ENCODE peak calls at places on chromosomes 11 and 22, in nine cellular contexts. B is body of pancreas, J is prostate gland, W is breast epithelium, P is adrenal gland, X is A549, Y is right lobe of liver, U is transverse colon, D is erythroblast. L is an unnamed sample.

GRCh38 chr11:12281571-12282478 is 95.5 kb upstream of the PARVA start:
- DNase-seq in D (peak; percentile 88), W (peak; percentile 91), B (peak; percentile 90), Y (peak; percentile 81), P (peak; percentile 78), U (peak; percentile 87), J (peak; percentile 87), X (peak; percentile 77), L (peak; percentile 61)

GRCh38 chr22:43928418-43929307 is 5.1 kb downstream of the PNPLA3 start:
- DNase-seq in Y (no peak), D (peak; percentile 6), J (no peak), U (no peak), W (no peak), B (no peak), P (no peak), X (no peak), L (no peak)

GRCh38 chr11:20003357-20003756 is 156.9 kb downstream of the DBX1 start:
- DNase-seq in Y (no peak), B (no peak), P (no peak), U (no peak), W (no peak), X (no peak), D (no peak), J (no peak), L (no peak)

GRCh38 chr11:123137496-123138270 is 57.4 kb downstream of the CLMP start:
- DNase-seq in W (peak; percentile 55), B (peak; percentile 26), Y (peak; percentile 56), U (peak; percentile 54), J (no peak), D (no peak), P (peak; percentile 75), X (no peak), L (no peak)

GRCh38 chr11:129960216-129961214 is 42.1 kb downstream of the PRDM10 start:
- DNase-seq in W (no peak), B (no peak), Y (no peak), U (no peak), J (no peak), P (peak; percentile 60), D (peak; percentile 21), X (peak; percentile 9), L (peak; percentile 30)

GRCh38 chr11:76626266-76626665 is 44.3 kb downstream of the LRRC32 start:
- DNase-seq in B (no peak), Y (no peak), X (no peak), U (no peak), J (no peak), D (no peak), P (no peak), W (no peak), L (no peak)

GRCh38 chr22:49565516-49565855 is 262.2 kb downstream of the BRD1 start:
- DNase-seq in U (no peak), W (peak; percentile 25), B (no peak), Y (no peak), D (no peak), J (no peak), P (peak; percentile 7), X (no peak), L (no peak)

GRCh38 chr11:107962181-107962580 is 33.9 kb downstream of the RAB39A start:
- DNase-seq in U (no peak), X (no peak), D (no peak), W (no peak), Y (no peak), B (no peak), J (no peak), P (no peak), L (no peak)

GRCh38 chr22:45632791-45633515 is 38.7 kb upstream of the ATXN10 start:
- DNase-seq in D (no peak), Y (no peak), J (no peak), W (no peak), B (no peak), X (no peak), P (no peak), U (no peak), L (no peak)

GRCh38 chr22:49642331-49642730 is 185.3 kb downstream of the BRD1 start:
- DNase-seq in P (no peak), X (no peak), B (peak; percentile 29), U (no peak), J (no peak), D (no peak), Y (no peak), W (no peak), L (no peak)

GRCh38 chr11:117232022-117232878 is at the start of the genes PCSK7 and RNF214:
- DNase-seq in J (peak; percentile 67), Y (peak; percentile 85), U (peak; percentile 84), D (peak; percentile 93), X (peak; percentile 60), B (peak; percentile 83), W (peak; percentile 67), P (peak; percentile 69), L (peak; percentile 80)

GRCh38 chr11:1104411-1105182 is 29.9 kb downstream of the MUC2 start:
- DNase-seq in P (no peak), B (no peak), X (no peak), J (no peak), W (no peak), Y (no peak), D (no peak), U (no peak), L (no peak)

DNA sequence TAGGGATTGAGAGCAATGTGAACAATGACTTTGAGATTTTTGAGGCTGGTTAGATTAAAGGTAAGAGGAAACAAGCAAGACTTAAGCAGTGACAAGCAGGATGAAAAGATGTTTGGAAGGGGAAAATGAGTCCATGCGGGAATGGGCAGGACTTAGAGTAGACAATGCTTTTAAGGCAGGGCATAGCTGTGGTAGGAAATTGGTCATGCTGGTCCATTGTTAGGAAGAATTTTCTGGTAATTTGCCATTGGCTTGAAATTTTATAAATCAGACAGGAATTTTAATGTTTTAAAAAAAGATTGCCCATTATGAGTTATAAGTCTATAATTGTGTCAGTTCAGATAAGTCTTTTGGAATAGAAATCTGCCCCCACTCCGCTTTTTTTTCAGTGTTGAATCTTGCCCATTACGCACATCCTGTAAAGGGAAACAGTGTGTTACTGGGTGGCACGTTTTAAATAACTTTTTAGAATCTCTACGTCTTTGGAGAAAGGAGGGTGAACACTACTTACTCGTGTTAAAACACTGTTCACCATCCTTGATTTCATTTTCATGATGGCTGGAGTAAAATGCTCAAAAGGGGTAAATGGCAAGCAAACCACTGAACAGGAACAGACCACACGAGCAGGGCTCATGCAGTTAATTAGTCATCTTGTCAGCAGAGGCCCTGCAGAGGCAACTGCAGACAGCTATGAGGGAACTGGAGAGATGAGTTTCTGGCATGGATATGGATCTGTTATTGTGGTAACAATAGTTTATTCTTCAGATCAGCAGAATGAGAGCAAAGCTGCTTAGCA is 25.0 kb downstream of the SWAP70 start:
- DNase-seq in W (no peak), J (peak; percentile 24), P (no peak), U (no peak), B (no peak), Y (no peak), D (no peak), X (no peak), L (peak; percentile 36)
- TF ChIP-seq POLR2A in W (no peak), J (no peak), P (no peak), U (no peak), B (no peak), Y (no peak), D (no peak), X (no peak), L (no peak)

GRCh38 chr11:86456075-86456939 is 81.6 kb downstream of the CCDC81 start:
- DNase-seq in U (peak; percentile 87), D (peak; percentile 86), J (peak; percentile 87), W (peak; percentile 86), X (peak; percentile 84), P (peak; percentile 79), B (peak; percentile 86), Y (peak; percentile 74), L (peak; percentile 65)
- TF ChIP-seq POLR2A in U (no peak), D (no peak), J (no peak), W (no peak), X (no peak), P (no peak), B (no peak), Y (no peak), L (no peak)

DNA sequence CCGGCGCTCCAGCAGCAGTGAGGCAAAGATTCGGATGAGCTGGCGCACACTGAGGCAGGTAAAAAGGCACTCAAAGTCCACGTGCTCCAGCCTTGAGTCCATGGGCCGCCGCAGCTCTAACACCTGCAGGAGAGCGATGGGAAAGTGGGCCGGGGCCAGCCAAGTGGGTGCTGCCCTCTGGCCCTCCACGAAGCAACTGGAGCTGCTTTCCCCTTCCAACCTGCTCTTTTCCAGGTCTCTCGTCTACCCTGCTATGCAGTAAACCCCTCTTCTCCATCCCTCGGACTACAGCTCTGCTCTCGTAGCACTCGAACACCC is 20.0 kb downstream of the RPL27A start:
- DNase-seq in B (no peak), W (no peak), X (no peak), P (no peak), U (no peak), Y (no peak), D (no peak), J (no peak), L (no peak)
- TF ChIP-seq POLR2A in B (no peak), W (no peak), X (no peak), P (no peak), U (no peak), Y (no peak), D (no peak), J (no peak), L (no peak)

GRCh38 chr22:20107471-20107901 is 8.4 kb upstream of the RANBP1 start:
- DNase-seq in W (no peak), P (no peak), X (no peak), J (no peak), B (no peak), D (no peak), Y (peak; percentile 26), U (no peak), L (no peak)

GRCh38 chr22:20109411-20110358 is 6.2 kb upstream of the RANBP1 start:
- DNase-seq in B (no peak), P (no peak), X (no peak), W (no peak), D (no peak), Y (peak; percentile 58), J (no peak), U (no peak), L (no peak)

GRCh38 chr22:20106849-20107237 is 9.1 kb upstream of the RANBP1 start:
- DNase-seq in B (no peak), J (no peak), X (no peak), Y (peak; percentile 40), D (no peak), W (no peak), U (no peak), P (no peak), L (no peak)

GRCh38 chr22:20108757-20109230 is 7.1 kb upstream of the RANBP1 start:
- DNase-seq in D (no peak), Y (peak; percentile 31), X (no peak), B (no peak), U (no peak), W (no peak), J (no peak), P (no peak), L (no peak)

DNA sequence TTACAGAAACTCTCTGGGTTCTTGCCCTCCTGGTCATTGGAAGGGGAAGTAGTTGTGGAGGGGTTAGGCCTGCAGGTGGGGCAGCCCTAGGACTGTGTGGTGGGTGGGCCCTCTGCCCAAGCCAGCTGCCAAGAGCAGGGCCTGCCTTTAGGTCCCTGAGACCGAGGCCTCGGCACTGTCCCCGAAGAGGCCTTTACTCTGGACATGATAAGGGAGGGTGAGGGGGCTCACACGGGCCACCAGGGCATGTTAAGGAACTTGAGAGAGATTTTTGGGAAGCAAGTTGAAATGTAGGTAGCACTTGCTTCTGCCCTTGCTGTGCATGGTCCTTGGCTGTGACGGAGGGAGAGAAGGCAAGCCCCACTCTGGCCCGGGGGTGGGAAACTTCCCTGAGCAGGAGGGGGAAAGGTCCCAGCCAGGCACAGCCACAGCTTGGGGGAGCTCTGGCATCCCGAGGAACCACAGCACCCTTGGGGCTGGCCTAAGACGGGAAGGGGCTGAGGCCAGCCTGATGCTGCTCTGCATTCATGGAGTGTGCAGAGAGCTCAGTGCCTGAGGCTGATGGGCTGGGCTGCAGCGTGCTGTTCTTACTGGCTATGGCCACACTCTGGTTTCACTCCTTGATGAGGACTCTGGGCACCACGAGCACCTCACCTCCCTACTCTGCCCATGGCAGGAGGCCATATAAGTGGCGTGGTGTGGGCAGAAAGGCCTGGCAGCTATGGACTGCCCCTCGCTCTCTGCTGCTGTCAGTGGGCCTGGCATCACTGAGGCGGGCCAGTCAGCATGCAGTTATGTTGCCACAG is 7.8 kb upstream of the RANBP1 start:
- DNase-seq in P (no peak), J (no peak), W (no peak), U (no peak), D (no peak), Y (peak; percentile 46), B (no peak), X (no peak), L (no peak)
- TF ChIP-seq POLR2A in P (no peak), J (no peak), W (no peak), U (no peak), D (no peak), Y (no peak), B (no peak), X (no peak), L (no peak)